ENCODE peak calls at places on chromosomes 13 and 19, in seven cellular contexts. R, K, J, Z, C, V and E are unnamed samples. For H3K4me1, the result is how much of the 10 kb centered on the place peaks cover.

GRCh38 chr19:18339703-18340102 is 695 bp upstream of the PGPEP1 start:
- DNase-seq in R (no peak), K (peak), J (no peak), Z (no peak), C (no peak), V (no peak), E (no peak)

GRCh38 chr19:10552596-10553053 is 8.9 kb downstream of the ATG4D start:
- DNase-seq in R (no peak), K (peak), J (no peak), Z (no peak), C (no peak), V (no peak), E (no peak)

GRCh38 chr19:21698215-21698614 is 69.2 kb downstream of the ZNF100 start:
- DNase-seq in R (no peak), K (no peak), J (no peak), Z (no peak), C (no peak), V (no peak), E (no peak)

GRCh38 chr13:45121421-45121820 is 1.1 kb downstream of the GTF2F2 start:
- DNase-seq in R (no peak), K (no peak), J (no peak), Z (no peak), C (no peak), V (no peak), E (no peak)

GRCh38 chr13:72384879-72385278 is 342.6 kb downstream of the MZT1 start:
- DNase-seq in R (no peak), K (no peak), J (no peak), Z (no peak), C (no peak), V (no peak), E (no peak)

GRCh38 chr13:27660511-27660910 is 38.8 kb downstream of the POLR1D start:
- DNase-seq in R (no peak), K (no peak), J (no peak), Z (no peak), C (no peak), V (no peak), E (no peak)

GRCh38 chr19:57302020-57302465 is 18.2 kb upstream of the ZNF543 start:
- DNase-seq in R (no peak), K (no peak), J (peak), Z (no peak), C (no peak), V (no peak), E (no peak)

GRCh38 chr13:75418997-75419396 is 63.0 kb downstream of the TBC1D4 start:
- DNase-seq in R (no peak), K (no peak), J (no peak), Z (no peak), C (no peak), V (no peak), E (no peak)

GRCh38 chr19:34313188-34313587 is 51.8 kb upstream of the GPI start:
- DNase-seq in R (no peak), K (no peak), J (no peak), Z (no peak), C (no peak), V (no peak), E (no peak)

GRCh38 chr19:6710273-6711077 is 10.0 kb downstream of the C3 start:
- DNase-seq in R (no peak), K (peak), J (no peak), Z (no peak), C (peak), V (no peak), E (no peak)

DNA sequence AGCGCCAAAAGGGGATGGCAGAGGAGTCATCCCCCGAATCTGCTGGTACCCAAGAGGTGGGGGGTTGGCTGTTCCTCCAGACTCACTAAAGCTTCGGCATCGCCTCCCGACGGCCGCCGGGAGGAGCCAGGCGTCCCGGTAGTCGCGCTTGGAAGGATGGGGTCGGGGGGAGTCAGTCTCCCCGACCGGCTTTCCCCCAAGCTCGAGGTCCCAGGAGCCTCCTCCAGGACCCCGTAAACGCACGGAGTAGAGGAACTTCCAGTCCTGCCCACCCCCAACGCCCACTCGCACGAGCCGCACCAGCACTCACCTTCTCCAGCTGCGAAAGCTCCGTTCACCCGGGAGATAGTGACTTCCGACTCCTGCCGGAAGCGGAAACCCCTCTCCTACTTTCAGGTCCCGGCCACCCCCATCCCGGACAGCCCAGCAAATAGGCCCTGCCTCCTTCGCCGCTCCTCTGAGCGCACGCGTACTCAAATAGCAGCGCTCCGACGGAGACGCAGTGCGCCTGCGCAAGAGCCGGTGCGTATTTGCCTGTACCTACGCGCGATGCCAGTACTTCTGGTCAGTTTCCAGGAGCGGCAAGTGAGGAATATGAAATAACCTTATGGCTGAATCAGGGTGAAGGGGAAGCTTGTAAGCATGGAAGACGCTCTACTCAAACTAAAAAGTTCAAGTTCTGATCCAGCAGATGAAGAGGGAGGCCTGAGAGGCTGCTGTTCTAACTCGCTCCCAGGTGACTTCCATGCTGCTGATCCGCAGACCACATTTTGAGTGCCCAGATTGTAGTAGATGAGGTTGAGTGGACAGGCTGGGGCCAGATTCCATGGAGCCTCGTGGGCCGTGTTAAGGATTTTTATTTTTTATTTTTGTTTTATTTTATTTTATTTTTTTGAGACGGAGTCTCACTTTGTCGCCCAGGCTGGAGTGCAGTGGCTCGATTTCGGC is at the start of gene ELOF1:
- DNase-seq in R (peak), K (peak), J (peak), Z (peak), C (peak), V (peak), E (peak)
- H3K4me1 ChIP-seq in R (under half), K (under half), J (under half), Z (under half), C (under half), V (under half), E (under half)

DNA sequence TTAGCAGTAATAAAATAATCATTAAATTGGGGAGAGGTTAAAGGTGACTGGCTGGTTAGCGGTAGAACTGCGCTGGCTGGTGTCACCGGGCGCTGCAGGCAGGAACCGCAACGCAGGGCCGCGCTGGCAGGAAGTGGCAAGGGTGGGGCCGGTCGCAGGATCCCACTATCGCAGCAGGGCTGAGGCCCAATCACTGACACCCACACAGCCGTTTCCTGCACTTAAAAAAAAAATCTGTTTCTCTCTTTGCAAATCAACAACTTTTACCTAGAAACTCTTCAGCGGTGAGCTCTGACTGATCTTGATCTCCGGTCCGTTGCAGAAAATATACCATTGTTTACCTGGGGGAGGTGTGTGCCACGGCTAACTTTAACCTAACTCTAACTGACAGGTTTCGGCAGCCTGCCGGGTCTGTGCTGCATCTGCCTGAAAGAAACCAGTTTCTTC is 46.9 kb downstream of the KLF2 start:
- DNase-seq in R (peak), K (no peak), J (peak), Z (peak), C (peak), V (peak), E (no peak)
- H3K4me1 ChIP-seq in R (half or more), K (under half), J (under half), Z (under half), C (under half), V (under half), E (under half)

GRCh38 chr19:3365093-3365446 is 1.3 kb upstream of the NFIC start:
- DNase-seq in R (no peak), K (no peak), J (no peak), Z (no peak), C (no peak), V (no peak), E (no peak)
- H3K4me1 ChIP-seq in R (under half), K (under half), J (under half), Z (under half), C (under half), V (under half), E (under half)

GRCh38 chr19:49224856-49225255 is 67.3 kb downstream of the TRPM4 start:
- DNase-seq in R (no peak), K (peak), J (peak), Z (no peak), C (no peak), V (no peak), E (no peak)
- H3K4me1 ChIP-seq in R (under half), K (under half), J (under half), Z (under half), C (under half), V (under half), E (under half)

DNA sequence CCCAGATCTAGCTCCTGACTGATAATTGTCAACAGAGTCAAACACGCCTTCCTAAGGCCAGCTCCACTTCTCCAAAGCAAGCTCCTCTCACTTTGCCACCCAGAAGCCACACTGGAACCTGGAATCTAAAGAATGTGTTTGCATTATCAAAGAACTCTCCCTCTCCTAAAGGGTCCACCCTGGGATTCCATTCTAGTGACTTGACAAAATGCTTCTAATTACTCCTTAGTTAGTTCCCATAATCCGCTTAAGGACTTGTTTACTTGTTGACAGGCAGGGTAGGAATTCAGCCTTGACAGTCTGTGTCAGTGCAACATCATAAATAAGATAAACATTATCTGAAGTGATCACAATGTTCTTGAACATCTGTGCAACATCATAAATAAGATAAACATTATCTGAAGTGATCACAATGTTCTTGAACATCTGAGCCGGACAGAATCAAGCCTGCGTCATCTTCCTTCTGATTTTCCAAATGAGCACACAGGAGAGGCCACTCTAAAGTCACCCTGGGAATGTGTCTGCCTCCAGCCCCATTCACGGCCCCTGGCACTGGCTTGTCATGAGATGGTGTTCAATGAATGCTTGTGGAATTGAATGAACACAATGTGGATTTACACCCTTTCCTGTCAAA is 512.1 kb downstream of the IRS2 start:
- DNase-seq in R (no peak), K (peak), J (peak), Z (no peak), C (no peak), V (no peak), E (no peak)
- H3K4me1 ChIP-seq in R (under half), K (under half), J (under half), Z (under half), C (under half), V (under half), E (under half)

GRCh38 chr19:35460608-35461007 is 12.6 kb downstream of the FFAR2 start:
- DNase-seq in R (no peak), K (no peak), J (no peak), Z (no peak), C (no peak), V (no peak), E (no peak)
- H3K4me1 ChIP-seq in R (under half), K (under half), J (under half), Z (under half), C (under half), V (under half), E (under half)

DNA sequence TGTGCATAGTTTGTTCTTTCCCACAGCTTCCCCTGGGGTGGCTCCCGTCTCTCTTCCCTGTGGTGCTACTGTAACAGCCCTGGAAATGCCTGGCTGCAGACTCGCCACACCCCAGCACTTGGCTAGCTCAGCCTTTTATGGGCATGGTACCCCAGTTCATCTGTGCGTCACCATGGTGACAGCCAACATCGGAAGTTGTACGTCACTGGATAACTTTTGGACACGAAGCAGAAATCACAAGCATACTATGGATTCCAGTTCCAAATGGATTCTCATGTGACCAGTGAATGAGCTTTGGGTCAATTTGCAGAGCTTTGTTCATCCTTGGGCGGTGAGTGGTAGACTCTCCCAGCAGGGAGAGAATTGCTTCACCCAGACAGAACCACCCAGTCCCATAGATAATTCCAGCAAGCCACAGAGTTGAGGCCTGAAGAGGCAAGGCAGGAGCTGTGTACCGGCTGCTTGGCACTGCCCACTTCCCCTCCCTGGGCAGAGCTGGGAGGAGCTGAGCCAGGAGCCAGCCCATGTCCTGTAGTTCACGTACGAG is 54.4 kb downstream of the COL4A2 start:
- DNase-seq in R (no peak), K (no peak), J (peak), Z (no peak), C (peak), V (no peak), E (peak)
- H3K4me1 ChIP-seq in R (under half), K (under half), J (under half), Z (under half), C (under half), V (under half), E (under half)

DNA sequence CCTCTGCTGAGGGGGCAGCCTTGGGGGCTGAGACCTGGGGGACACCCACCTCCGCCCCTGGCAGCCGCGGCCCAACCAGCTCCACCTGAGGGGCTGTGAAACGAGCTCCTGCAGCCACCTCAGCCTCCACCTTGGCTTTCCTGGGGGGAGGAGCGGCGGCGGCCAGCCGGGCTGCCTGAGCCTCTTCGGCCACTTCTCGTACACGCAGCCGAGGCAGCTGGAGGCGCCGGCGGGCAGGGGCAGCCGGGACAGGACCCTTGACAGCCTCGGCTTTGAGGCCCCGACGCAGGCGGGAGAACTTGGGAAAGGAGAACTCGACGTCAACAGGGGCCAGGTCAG is 7.6 kb upstream of the HIPK4 start:
- DNase-seq in R (no peak), K (no peak), J (no peak), Z (no peak), C (no peak), V (no peak), E (no peak)
- H3K4me1 ChIP-seq in R (under half), K (under half), J (under half), Z (under half), C (under half), V (under half), E (under half)

GRCh38 chr19:1221904-1222255 is 15.9 kb downstream of the CBARP start:
- DNase-seq in R (no peak), K (no peak), J (no peak), Z (no peak), C (peak), V (no peak), E (no peak)

GRCh38 chr19:1224047-1224825 is 13.6 kb downstream of the CBARP start:
- DNase-seq in R (no peak), K (no peak), J (no peak), Z (no peak), C (no peak), V (no peak), E (no peak)

GRCh38 chr19:1222394-1222793 is 15.4 kb downstream of the CBARP start:
- DNase-seq in R (no peak), K (no peak), J (no peak), Z (no peak), C (no peak), V (no peak), E (no peak)

GRCh38 chr19:1224847-1225246 is 13.0 kb downstream of the CBARP start:
- DNase-seq in R (no peak), K (no peak), J (no peak), Z (no peak), C (no peak), V (no peak), E (no peak)

GRCh38 chr19:1223018-1223855 is 14.6 kb downstream of the CBARP start:
- DNase-seq in R (no peak), K (peak), J (no peak), Z (no peak), C (peak), V (no peak), E (no peak)
- H3K4me1 ChIP-seq in R (under half), K (under half), J (under half), Z (under half), C (under half), V (under half), E (under half)